ENCODE peak calls at places on chromosomes 6 and 20, in four cellular contexts. A is K562; I is effector CD4-positive, alpha-beta T cell; N is activated CD4-positive, CD25-positive, alpha-beta regulatory T cell. O is an unnamed sample.

GRCh38 chr6:82924799-82925535 is 140.7 kb downstream of the UBE3D start:
- DNase-seq in A (no peak), N (no peak), I (no peak), O (no peak)

GRCh38 chr6:114194362-114195343 is 148.2 kb downstream of the HS3ST5 start:
- DNase-seq in A (no peak), I (no peak), N (no peak), O (no peak)

GRCh38 chr6:35905841-35906498 is 14.9 kb downstream of the SRPK1 start:
- DNase-seq in A (no peak), I (no peak), N (no peak), O (no peak)

GRCh38 chr6:158536891-158537798 is 22.7 kb upstream of the TMEM181 start:
- DNase-seq in N (no peak), I (no peak), A (peak), O (peak)

GRCh38 chr6:119096683-119097310 is 18.3 kb upstream of the FAM184A start:
- DNase-seq in N (no peak), A (no peak), I (no peak), O (no peak)

GRCh38 chr6:168555618-168556273 is 114.8 kb downstream of the SMOC2 start:
- DNase-seq in A (no peak), I (no peak), N (no peak), O (no peak)

GRCh38 chr6:37657117-37657886 is 40.4 kb downstream of the MDGA1 start:
- DNase-seq in N (no peak), A (no peak), I (no peak), O (no peak)

GRCh38 chr6:128731249-128732165 is 151.4 kb upstream of the LAMA2 start:
- DNase-seq in I (no peak), N (no peak), A (no peak), O (no peak)

GRCh38 chr6:10424005-10424404 is 9.1 kb upstream of the TFAP2A start:
- DNase-seq in I (no peak), A (peak), N (no peak), O (no peak)

GRCh38 chr6:3139090-3139903 is 18.0 kb downstream of the TUBB2A start:
- DNase-seq in A (no peak), N (no peak), I (no peak), O (no peak)

GRCh38 chr6:91029211-91029610 is 442.3 kb upstream of the MAP3K7 start:
- DNase-seq in I (no peak), N (no peak), A (no peak), O (no peak)

GRCh38 chr20:57661201-57662027 is 41.2 kb upstream of the ZBP1 start:
- DNase-seq in I (no peak), N (no peak), A (no peak), O (no peak)

GRCh38 chr6:137775720-137776119 is 91.3 kb upstream of the TNFAIP3 start:
- DNase-seq in A (no peak), I (no peak), N (no peak), O (no peak)

GRCh38 chr6:45965787-45966186 is 49.9 kb downstream of the CLIC5 start:
- DNase-seq in N (no peak), I (no peak), A (no peak), O (no peak)

GRCh38 chr6:153208706-153209105 is 77.6 kb upstream of the RGS17 start:
- DNase-seq in N (no peak), I (no peak), A (no peak), O (no peak)

GRCh38 chr6:33824461-33825154 is 20.8 kb upstream of the MLN start:
- DNase-seq in A (peak), N (no peak), I (no peak), O (no peak)

GRCh38 chr6:117906454-117906904 is 585 bp upstream of the SLC35F1 start:
- DNase-seq in A (no peak), I (no peak), N (no peak), O (no peak)

GRCh38 chr6:132475925-132476324 is 37.0 kb downstream of the STX7 start:
- DNase-seq in A (no peak), N (no peak), I (no peak), O (no peak)

GRCh38 chr6:167708501-167709094 is 118.1 kb upstream of the AFDN start:
- DNase-seq in A (no peak), I (no peak), N (no peak), O (no peak)

GRCh38 chr6:117776441-117776840 is 101.2 kb downstream of the NUS1 start:
- DNase-seq in I (no peak), N (no peak), A (no peak), O (no peak)

GRCh38 chr20:60331688-60332300 is 373.6 kb downstream of the CDH26 start:
- DNase-seq in I (no peak), N (no peak), A (no peak), O (no peak)

GRCh38 chr6:53928641-53929339 is 134.0 kb downstream of the LRRC1 start:
- DNase-seq in I (no peak), A (no peak), N (no peak), O (no peak)

GRCh38 chr6:42338573-42339218 is 113.0 kb downstream of the TRERF1 start:
- DNase-seq in I (no peak), A (no peak), N (no peak), O (no peak)

GRCh38 chr6:4941782-4942672 is 61.8 kb downstream of the RPP40 start:
- DNase-seq in A (peak), N (no peak), I (no peak), O (no peak)

GRCh38 chr20:34150616-34151015 is 38.6 kb upstream of the EIF2S2 start:
- DNase-seq in N (no peak), A (no peak), I (no peak), O (no peak)

GRCh38 chr6:108565893-108566292 is 5.2 kb downstream of the FOXO3 start:
- DNase-seq in N (no peak), A (no peak), I (no peak), O (no peak)

GRCh38 chr20:62732766-62733165 is 24.1 kb downstream of the NTSR1 start:
- DNase-seq in A (no peak), N (no peak), I (no peak), O (no peak)

GRCh38 chr6:104928141-104928540 is 28.8 kb upstream of the LIN28B start:
- DNase-seq in I (no peak), N (no peak), A (no peak), O (no peak)

GRCh38 chr20:20551409-20551808 is 161.0 kb downstream of the RALGAPA2 start:
- DNase-seq in A (no peak), N (no peak), I (no peak), O (no peak)

GRCh38 chr20:41927189-41927588 is 309.0 kb upstream of the CHD6 start:
- DNase-seq in I (no peak), A (no peak), N (no peak), O (no peak)

GRCh38 chr20:46307999-46308257 is 370 bp downstream of the CDH22 start:
- DNase-seq in I (no peak), N (no peak), A (no peak), O (no peak)

GRCh38 chr6:33633462-33634158 is 12.5 kb downstream of the ITPR3 start:
- DNase-seq in N (peak), A (peak), I (peak), O (peak)

GRCh38 chr20:61777773-61778484 is 287.8 kb downstream of the TAF4 start:
- DNase-seq in N (no peak), I (no peak), A (no peak), O (no peak)

GRCh38 chr6:14693301-14694192 is 552.3 kb upstream of the JARID2 start:
- DNase-seq in N (no peak), A (no peak), I (no peak), O (no peak)

GRCh38 chr6:78243519-78243918 is 590.7 kb downstream of the MEI4 start:
- DNase-seq in N (no peak), A (no peak), I (no peak), O (no peak)

GRCh38 chr20:44435630-44436335 is 39.9 kb upstream of the TTPAL start:
- DNase-seq in I (no peak), A (no peak), N (no peak), O (no peak)

O was measured in T-helper 1 cell.